ENCODE peak calls at places on chromosomes 4 and X, in six cellular contexts. H is left ventricle myocardium inferior, C is psoas muscle, R is fibroblast of pulmonary artery, J is MM.1S, L is IMR-90. I is an unnamed sample.

GRCh38 chr4:3412257-3413020 is 29.3 kb upstream of the HGFAC start:
- DNase-seq in H (no peak), C (no peak), R (no peak), J (no peak), L (no peak), I (no peak)

GRCh38 chrX:153722704-153723350 is 1.4 kb downstream of the BCAP31 start:
- DNase-seq in H (no peak), C (no peak), R (no peak), J (no peak), L (no peak), I (no peak)

GRCh38 chrX:115147220-115147619 is 42.0 kb upstream of the RBMXL3 start:
- DNase-seq in H (no peak), C (no peak), R (peak), J (peak), L (peak), I (peak)

GRCh38 chr4:70849277-70849676 is 9.6 kb upstream of the GRSF1 start:
- DNase-seq in H (no peak), C (no peak), R (no peak), J (no peak), L (no peak), I (no peak)

GRCh38 chrX:38583185-38583584 is 21.8 kb downstream of the TSPAN7 start:
- DNase-seq in H (no peak), C (no peak), R (no peak), J (no peak), L (no peak), I (no peak)

GRCh38 chrX:71541546-71542022 is 8.7 kb downstream of the OGT start:
- DNase-seq in H (no peak), C (no peak), R (peak), J (no peak), L (peak), I (peak)

GRCh38 chr4:122814426-122814825 is 12.2 kb upstream of the FGF2 start:
- DNase-seq in H (no peak), C (no peak), R (no peak), J (no peak), L (no peak), I (no peak)

GRCh38 chrX:24805201-24805600 is 111.5 kb downstream of the POLA1 start:
- DNase-seq in H (no peak), C (no peak), R (no peak), J (no peak), L (no peak), I (peak)

GRCh38 chr4:168636506-168637176 is 139.8 kb downstream of the PALLD start:
- DNase-seq in H (no peak), C (no peak), R (peak), J (no peak), L (peak), I (peak)
- H3K4me3 ChIP-seq in H (no peak), C (no peak), R (no peak), J (no peak), L (no peak), I (no peak)

DNA sequence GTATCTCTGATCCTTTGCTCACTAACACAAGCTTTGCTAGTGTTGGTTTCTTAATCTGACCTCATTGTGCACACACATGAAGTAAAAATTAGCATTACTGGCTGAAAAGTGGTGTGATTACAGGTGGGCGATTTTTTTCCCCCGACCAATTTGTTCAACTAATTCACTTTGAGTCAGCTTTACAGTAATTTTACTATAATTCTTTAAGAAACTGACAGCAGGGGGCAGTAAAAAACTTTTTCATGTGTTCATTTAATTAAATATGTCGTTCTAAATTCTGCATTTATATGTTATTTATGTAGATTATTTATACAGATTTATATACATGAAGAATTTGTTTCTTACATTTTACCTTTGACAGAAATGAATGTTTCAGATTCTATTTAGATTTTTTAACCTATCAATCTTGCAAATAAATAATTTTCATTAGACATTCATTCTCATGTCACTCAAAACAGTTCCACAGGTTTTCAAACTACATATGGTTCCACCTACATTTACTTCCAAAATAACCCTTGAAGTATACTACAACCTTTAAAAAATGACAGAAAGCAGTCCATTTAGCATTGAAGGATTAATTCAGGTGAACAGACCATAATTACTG is 17.5 kb downstream of the PALLD start:
- DNase-seq in H (no peak), C (no peak), R (peak), J (peak), L (peak), I (peak)
- TF ChIP-seq CTCF in H (peak), C (peak), R (peak), J (peak), L (peak), I (peak)

DNA sequence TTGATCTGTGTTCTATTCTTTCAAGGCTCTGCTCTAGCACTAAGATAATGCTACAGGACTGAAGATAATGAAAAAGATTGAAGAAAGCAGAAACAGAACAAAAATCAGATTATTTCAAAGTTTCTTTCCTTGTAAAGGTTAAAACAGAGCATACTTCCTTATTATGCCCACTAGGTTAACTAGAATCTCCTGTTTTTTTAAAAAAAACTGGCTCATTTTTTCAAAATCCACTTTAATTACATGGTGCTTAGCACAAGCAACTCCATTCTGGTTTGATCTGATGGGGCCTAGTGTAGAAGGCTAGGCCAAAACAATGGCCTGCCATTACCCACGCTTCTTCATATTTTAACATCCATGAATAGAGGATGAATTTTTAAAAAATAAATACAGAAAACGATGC is 1.2 kb upstream of the UBA6 start:
- DNase-seq in H (no peak), C (no peak), R (no peak), J (no peak), L (no peak), I (no peak)
- H3K4me3 ChIP-seq in H (peak), C (peak), R (no peak), J (peak), L (no peak), I (no peak)

DNA sequence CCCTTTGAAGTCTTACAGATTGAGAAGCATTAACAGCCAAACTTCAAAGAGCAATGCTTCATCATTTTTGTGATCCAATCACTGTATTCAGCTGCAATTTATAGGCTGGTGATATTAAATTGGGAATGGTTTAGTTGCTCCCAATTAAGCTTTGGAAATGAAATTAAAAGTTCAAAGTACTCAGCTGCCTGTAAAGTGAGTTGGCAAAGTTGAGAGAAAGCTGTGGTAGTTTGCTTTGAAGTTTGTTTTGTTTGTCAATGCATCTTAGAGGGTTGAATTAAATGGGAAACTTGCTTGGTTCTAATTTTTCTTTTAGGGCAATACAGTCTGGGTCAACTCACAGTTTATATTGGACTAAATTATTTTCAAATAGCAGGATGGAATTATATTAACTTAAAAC is 238.4 kb upstream of the CTSO start:
- DNase-seq in H (no peak), C (no peak), R (no peak), J (no peak), L (no peak), I (no peak)
- TF ChIP-seq CTCF in H (no peak), C (no peak), R (no peak), J (no peak), L (no peak), I (no peak)

GRCh38 chrX:134875679-134876078 is 115.1 kb upstream of the SMIM10 start:
- DNase-seq in H (no peak), C (no peak), R (no peak), J (no peak), L (no peak), I (no peak)

GRCh38 chrX:134868766-134869495 is 121.9 kb upstream of the SMIM10 start:
- DNase-seq in H (no peak), C (no peak), R (peak), J (no peak), L (peak), I (peak)

GRCh38 chrX:134865730-134866129 is 125.1 kb upstream of the SMIM10 start:
- DNase-seq in H (no peak), C (no peak), R (peak), J (no peak), L (no peak), I (no peak)

GRCh38 chrX:134870419-134870818 is 120.4 kb upstream of the SMIM10 start:
- DNase-seq in H (no peak), C (no peak), R (no peak), J (no peak), L (no peak), I (no peak)
- H3K4me3 ChIP-seq in H (no peak), C (no peak), R (no peak), J (no peak), L (no peak), I (no peak)

DNA sequence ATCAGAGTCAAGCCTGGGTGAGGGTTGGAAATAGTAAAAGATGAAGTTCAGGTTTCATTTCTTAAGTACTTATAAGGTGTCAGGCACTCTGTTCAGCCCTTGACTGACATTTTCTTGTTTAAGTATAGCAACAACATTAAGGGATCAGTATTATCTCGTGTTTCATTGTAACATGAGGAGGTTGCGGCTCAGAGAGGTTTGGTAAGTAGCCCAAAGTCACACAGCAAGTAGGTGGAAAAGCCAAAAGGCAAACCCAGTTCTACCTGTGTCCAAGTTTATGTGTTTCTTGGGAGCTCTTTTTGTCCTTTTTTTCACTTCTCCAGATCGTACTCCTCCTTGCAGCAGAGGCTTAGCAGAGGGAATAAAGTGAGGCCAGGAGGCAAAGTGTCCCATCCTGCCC is 337.5 kb upstream of the KLF3 start:
- DNase-seq in H (no peak), C (no peak), R (no peak), J (no peak), L (no peak), I (no peak)
- TF ChIP-seq CTCF in H (no peak), C (no peak), R (no peak), J (no peak), L (no peak), I (no peak)

GRCh38 chr4:77826280-77826679 is 7.1 kb upstream of the CNOT6L start:
- DNase-seq in H (no peak), C (no peak), R (no peak), J (no peak), L (no peak), I (no peak)
- H3K4me3 ChIP-seq in H (no peak), C (no peak), R (no peak), J (no peak), L (no peak), I (no peak)